ENCODE peak calls at places on chromosome 15, in four cellular contexts. T is NB4, C is A549, D is heart left ventricle. B is an unnamed sample.

GRCh38 chr15:80424381-80424780 is 20.2 kb downstream of the ARNT2 start:
- DNase-seq in D (no peak), C (no peak), T (no peak), B (no peak)

GRCh38 chr15:56812255-56812654 is 78.9 kb upstream of the ZNF280D start:
- DNase-seq in D (no peak), C (no peak), T (no peak), B (no peak)

GRCh38 chr15:81268340-81268739 is 55.6 kb downstream of the STARD5 start:
- DNase-seq in T (no peak), C (no peak), D (no peak), B (no peak)

GRCh38 chr15:63042879-63043340 is 363 bp downstream of the TPM1 start:
- DNase-seq in D (no peak), C (peak), T (no peak), B (no peak)

GRCh38 chr15:94306700-94307650 is 75.6 kb downstream of the MCTP2 start:
- DNase-seq in D (no peak), T (peak), C (no peak), B (peak)

GRCh38 chr15:66472176-66472999 is 25.2 kb downstream of the SNAPC5 start:
- DNase-seq in T (no peak), C (no peak), D (no peak), B (no peak)

GRCh38 chr15:62878070-62878469 is 164.5 kb upstream of the TPM1 start:
- DNase-seq in D (no peak), C (no peak), T (no peak), B (no peak)

GRCh38 chr15:75985966-75986365 is 26.3 kb downstream of the NRG4 start:
- DNase-seq in C (no peak), T (no peak), D (no peak), B (no peak)

GRCh38 chr15:58487041-58487723 is 55.4 kb downstream of the LIPC start:
- DNase-seq in D (no peak), T (no peak), C (no peak), B (no peak)

GRCh38 chr15:71083349-71083748 is 31.9 kb upstream of the THSD4 start:
- DNase-seq in C (no peak), D (peak), T (no peak), B (no peak)

GRCh38 chr15:70101459-70102113 is 3.9 kb upstream of the TLE3 start:
- DNase-seq in C (peak), T (peak), D (peak), B (peak)

GRCh38 chr15:31503758-31504461 is 177.3 kb downstream of the KLF13 start:
- DNase-seq in D (no peak), C (no peak), T (no peak), B (no peak)

GRCh38 chr15:73319460-73320245 is 49.1 kb downstream of the HCN4 start:
- DNase-seq in D (no peak), C (no peak), T (no peak), B (no peak)

GRCh38 chr15:40052604-40053003 is 13.6 kb upstream of the SRP14 start:
- DNase-seq in D (no peak), C (no peak), T (peak), B (no peak)

GRCh38 chr15:96264801-96265515 is 65.5 kb upstream of the NR2F2 start:
- DNase-seq in C (peak), D (no peak), T (no peak), B (no peak)

GRCh38 chr15:67127334-67127664 is 61.9 kb downstream of the SMAD3 start:
- DNase-seq in C (peak), T (no peak), D (no peak), B (no peak)

GRCh38 chr15:90230071-90230494 is 3.7 kb downstream of the CIB1 start:
- DNase-seq in D (peak), C (no peak), T (no peak), B (no peak)

GRCh38 chr15:90230610-90231009 is 3.1 kb downstream of the CIB1 start:
- DNase-seq in T (no peak), D (no peak), C (no peak), B (no peak)

GRCh38 chr15:90227816-90228772 is 5.6 kb downstream of the CIB1 start:
- DNase-seq in T (no peak), D (no peak), C (no peak), B (no peak)

GRCh38 chr15:90227336-90227735 is 6.4 kb downstream of the CIB1 start:
- DNase-seq in C (no peak), T (no peak), D (no peak), B (no peak)

DNA sequence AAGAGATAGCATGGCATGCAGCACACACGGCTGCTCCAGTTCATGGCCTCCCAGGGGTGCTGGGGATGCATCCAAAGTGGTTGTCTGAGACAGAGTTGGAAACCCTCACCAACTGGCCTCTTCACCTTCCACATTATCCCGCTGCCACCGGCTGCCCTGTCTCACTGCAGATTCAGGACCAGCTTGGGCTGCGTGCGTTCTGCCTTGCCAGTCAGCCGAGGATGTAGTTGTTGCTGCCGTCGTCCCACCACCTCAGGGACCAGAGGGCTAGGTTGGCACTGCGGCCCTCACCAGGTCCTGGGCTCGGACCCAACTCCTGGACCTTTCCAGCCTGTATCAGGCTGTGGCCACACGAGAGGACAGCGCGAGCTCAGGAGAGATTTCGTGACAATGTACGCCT is 4.8 kb downstream of the CIB1 start:
- DNase-seq in T (no peak), D (no peak), C (no peak), B (no peak)
- TF ChIP-seq POLR2A in T (no peak), D (no peak), C (no peak), B (no peak)

DNA sequence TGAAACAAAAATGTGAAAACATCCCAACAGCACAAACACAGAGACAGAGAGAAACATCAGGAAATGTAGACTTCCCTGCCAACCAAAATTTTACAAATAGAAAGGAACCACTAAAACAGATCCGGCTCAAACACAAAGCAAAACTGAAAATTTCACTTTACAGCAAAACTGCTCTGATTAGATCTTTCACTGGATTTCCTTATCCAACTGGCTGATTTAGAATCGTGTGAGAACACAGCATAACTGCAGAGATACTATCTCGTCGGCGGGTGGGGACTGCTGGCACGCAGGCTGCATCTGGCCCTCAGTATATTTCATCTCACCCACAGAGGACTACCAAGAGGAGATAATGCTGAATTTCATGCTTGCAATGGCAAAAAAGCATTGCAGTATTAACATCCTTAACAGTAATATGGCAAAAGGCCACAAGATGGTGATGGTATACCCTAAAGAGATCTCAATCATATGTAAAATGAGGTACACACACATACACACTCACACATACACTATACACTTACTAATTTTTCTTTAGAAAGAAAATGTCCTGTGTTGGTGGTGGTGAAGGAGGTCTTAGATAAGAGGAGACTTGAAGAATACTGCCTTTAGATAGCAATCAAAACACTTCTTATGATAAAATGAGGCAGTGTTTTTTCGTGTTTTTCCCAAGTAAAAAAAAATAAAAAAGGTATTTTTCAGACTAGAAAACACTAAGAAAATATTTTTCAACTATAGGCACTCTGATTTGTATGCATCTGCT is 10.6 kb upstream of the LEO1 start:
- DNase-seq in C (peak), D (no peak), T (peak), B (peak)
- TF ChIP-seq POLR2A in C (no peak), D (no peak), T (peak), B (no peak)

GRCh38 chr15:64702816-64703631 is 72.4 kb downstream of the RBPMS2 start:
- DNase-seq in D (peak), T (peak), C (peak), B (peak)
- TF ChIP-seq POLR2A in D (peak), T (peak), C (peak), B (no peak)

DNA sequence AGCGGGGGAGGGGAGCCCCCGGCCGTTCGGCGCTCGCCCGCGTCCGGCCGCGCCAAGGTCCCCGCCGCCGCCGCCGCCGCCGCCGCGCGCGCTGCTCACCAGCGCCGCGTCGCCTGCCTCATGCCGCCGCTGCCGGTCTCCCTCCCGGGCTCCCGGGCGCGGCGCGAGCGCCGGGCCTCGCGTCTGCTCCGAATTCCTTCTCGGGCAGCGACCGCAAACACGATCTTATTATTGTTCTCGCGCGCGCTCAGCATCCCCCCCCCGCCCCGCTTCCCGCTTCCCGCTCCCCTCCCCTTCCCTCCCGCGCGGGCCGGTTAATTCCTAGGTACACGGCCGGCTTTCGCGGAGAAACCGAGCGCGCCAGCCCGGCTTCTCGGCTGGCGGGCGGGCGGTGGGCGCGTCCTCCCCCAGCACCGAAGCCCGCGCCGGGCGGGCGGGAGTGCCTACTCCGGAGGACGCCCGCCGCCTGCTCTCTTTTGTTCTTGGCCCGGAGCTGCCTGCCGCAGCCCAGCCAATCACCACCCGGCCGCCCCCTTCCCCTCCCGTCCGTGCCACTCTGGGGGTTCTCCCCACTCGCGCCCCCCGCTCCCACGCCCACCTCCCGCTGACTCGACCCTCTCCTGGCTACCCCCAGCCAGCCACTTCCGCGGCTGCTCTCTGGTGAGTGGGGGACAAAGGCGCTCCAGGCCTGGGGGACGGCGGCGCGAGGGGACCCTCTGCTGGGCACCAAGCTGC is at the start of gene HDGFL3:
- DNase-seq in D (peak), T (peak), C (peak), B (peak)
- TF ChIP-seq POLR2A in D (peak), T (no peak), C (peak), B (no peak)

GRCh38 chr15:99507016-99507731 is 58.6 kb upstream of the MEF2A start:
- DNase-seq in C (no peak), D (peak), T (no peak), B (peak)
- TF ChIP-seq POLR2A in C (no peak), D (no peak), T (no peak), B (no peak)

B was measured in erythroblast.